ENCODE peak calls at places on chromosomes 11 and 22, in four cellular contexts. H, K, S and N are unnamed samples.
A peak's percentile ranks its signal among the peaks of the same experiment; 100 is the strongest.

GRCh38 chr11:64831411-64831891 is 13.0 kb downstream of the CDC42BPG start:
- DNase-seq in S (no peak), H (no peak), K (no peak), N (peak; percentile 82)

GRCh38 chr11:70290341-70291065 is 20.0 kb downstream of the PPFIA1 start:
- DNase-seq in K (no peak), H (peak; percentile 57), S (no peak), N (no peak)

GRCh38 chr11:19814421-19814820 is 101.8 kb downstream of the NAV2 start:
- DNase-seq in H (no peak), S (no peak), K (no peak), N (no peak)

GRCh38 chr11:4643084-4643483 is 698 bp upstream of the OR51E1 start:
- DNase-seq in S (no peak), K (no peak), H (no peak), N (no peak)

GRCh38 chr11:62858201-62858600 is 18.8 kb upstream of the WDR74 start:
- DNase-seq in S (no peak), K (no peak), H (no peak), N (no peak)

GRCh38 chr22:50309601-50309991 is 2.1 kb upstream of the PLXNB2 start:
- DNase-seq in S (no peak), K (no peak), H (no peak), N (peak; percentile 46)

GRCh38 chr22:26502688-26503561 is 9.3 kb downstream of the TFIP11 start:
- DNase-seq in K (no peak), S (no peak), H (peak; percentile 36), N (no peak)

GRCh38 chr11:103714246-103714645 is 322.2 kb upstream of the DDI1 start:
- DNase-seq in H (peak; percentile 8), K (no peak), S (no peak), N (no peak)

GRCh38 chr22:37525073-37525745 is 6.0 kb upstream of the CARD10 start:
- DNase-seq in S (no peak), K (no peak), H (peak; percentile 90), N (no peak)

GRCh38 chr11:6124245-6124644 is 16.8 kb downstream of the OR56B4 start:
- DNase-seq in S (no peak), H (no peak), K (no peak), N (no peak)

GRCh38 chr22:42270178-42270511 is 308 bp downstream of the TCF20 start:
- DNase-seq in S (peak; percentile 18), K (no peak), H (no peak), N (peak; percentile 36)

GRCh38 chr11:119130662-119131061 is 9.3 kb downstream of the HINFP start:
- DNase-seq in H (no peak), S (no peak), K (no peak), N (no peak)

GRCh38 chr11:119134389-119134978 is 13.1 kb downstream of the HINFP start:
- DNase-seq in K (no peak), H (no peak), S (no peak), N (no peak)
- TF ChIP-seq CTCF in K (no peak), H (peak; percentile 73), S (peak; percentile 63), N (no peak)

DNA sequence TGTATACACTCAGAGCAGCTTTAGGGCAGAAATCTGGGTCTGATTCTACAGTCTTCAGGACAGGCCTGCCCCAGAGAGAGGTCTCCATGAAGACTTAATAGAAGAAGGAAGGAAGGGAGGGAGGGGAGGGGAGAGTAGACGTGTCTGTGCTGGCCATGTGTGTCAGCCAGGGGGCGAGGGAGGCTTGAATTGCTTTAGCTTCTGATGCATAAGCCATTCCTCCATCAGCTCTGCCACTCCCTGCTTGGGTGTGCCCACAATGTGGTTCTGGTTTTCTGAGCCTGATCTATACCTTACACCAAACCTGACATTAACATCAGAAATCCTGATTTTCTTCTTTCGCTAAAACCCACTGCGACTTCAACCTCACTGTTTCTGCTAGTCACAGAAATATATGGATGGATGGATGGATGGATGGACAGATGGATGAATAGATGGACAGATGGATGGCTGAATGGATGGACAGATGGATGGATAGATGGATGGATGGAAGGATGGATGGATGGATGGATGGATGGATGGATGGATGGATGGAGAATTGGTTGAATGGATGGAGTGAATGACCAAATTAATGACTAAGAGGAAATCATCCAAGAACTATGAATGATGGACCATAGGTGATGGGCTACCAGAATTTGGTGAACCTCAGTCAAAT is 56.5 kb upstream of the PRDM11 start:
- DNase-seq in S (no peak), K (no peak), H (peak; percentile 73), N (no peak)
- TF ChIP-seq CTCF in S (no peak), K (no peak), H (peak; percentile 36), N (no peak)

GRCh38 chr11:8566613-8567210 is 27.3 kb downstream of the STK33 start:
- DNase-seq in H (peak; percentile 78), S (no peak), K (no peak), N (no peak)
- TF ChIP-seq CTCF in H (peak; percentile 30), S (peak; percentile 58), K (no peak), N (peak; percentile 50)

GRCh38 chr11:115613986-115614625 is 109.9 kb upstream of the CADM1 start:
- DNase-seq in K (no peak), S (no peak), H (peak; percentile 85), N (no peak)
- TF ChIP-seq CTCF in K (no peak), S (no peak), H (peak; percentile 24), N (no peak)

GRCh38 chr22:24271406-24271760 is 752 bp downstream of the SPECC1L start:
- DNase-seq in H (peak; percentile 35), K (no peak), S (no peak), N (no peak)

GRCh38 chr22:24265734-24266133 is 4.9 kb upstream of the SPECC1L start:
- DNase-seq in S (no peak), K (no peak), H (no peak), N (no peak)

DNA sequence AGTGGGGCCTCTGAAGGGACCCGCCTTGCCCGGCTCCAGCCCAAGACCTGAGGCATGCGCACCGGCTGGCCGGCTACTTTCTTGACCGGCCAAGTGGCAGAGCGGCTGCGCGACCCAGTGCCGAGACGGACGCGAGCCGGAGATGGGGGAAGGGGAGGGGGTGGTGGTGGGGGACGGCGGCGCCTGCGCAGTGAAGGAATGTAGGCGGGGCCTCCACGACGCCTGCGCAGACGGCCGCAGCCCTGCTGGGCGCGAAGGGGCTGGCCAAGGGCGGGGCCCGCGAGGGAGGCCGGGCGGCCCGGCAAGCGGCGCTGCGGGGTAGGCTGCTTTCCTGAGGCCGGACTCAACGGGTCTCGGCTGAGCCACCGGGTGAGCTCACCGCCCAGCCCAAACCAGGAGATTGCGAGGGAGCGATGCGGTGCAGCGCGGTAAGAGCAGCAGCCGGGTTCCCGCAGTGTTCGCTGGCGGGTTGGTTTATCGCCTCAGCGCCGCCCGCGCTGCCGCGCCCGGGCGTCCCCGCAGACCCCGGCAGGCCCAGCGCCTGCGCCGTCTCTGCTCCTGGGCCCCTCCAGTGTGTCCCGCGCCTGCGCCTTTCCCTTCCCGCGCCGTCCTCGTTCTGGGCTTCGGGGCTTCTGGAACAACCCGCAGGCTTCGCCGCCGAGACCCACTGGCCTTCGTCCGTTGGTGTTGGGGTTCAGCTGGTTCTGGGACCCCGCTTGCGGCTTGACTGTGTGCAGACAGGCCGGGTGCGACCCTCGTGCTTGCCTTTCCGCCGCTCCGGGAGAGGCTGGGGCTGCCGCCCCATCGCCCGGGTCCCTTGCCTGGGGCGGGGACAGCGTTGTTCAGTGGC is at the start of gene SPECC1L:
- DNase-seq in H (peak; percentile 77), S (peak; percentile 91), K (peak; percentile 96), N (peak; percentile 93)
- TF ChIP-seq CTCF in H (no peak), S (no peak), K (no peak), N (no peak)

GRCh38 chr11:46119352-46120216 is 1.7 kb downstream of the PHF21A start:
- DNase-seq in K (peak; percentile 52), H (peak; percentile 55), S (peak; percentile 38), N (peak; percentile 56)

GRCh38 chr11:46119053-46119351 is 2.3 kb downstream of the PHF21A start:
- DNase-seq in S (no peak), K (no peak), H (no peak), N (no peak)

GRCh38 chr11:46120361-46120710 is 918 bp downstream of the PHF21A start:
- DNase-seq in K (peak; percentile 28), H (no peak), S (peak; percentile 27), N (peak; percentile 87)

GRCh38 chr11:46116007-46116711 is 5.1 kb downstream of the PHF21A start:
- DNase-seq in H (no peak), S (no peak), K (no peak), N (no peak)

DNA sequence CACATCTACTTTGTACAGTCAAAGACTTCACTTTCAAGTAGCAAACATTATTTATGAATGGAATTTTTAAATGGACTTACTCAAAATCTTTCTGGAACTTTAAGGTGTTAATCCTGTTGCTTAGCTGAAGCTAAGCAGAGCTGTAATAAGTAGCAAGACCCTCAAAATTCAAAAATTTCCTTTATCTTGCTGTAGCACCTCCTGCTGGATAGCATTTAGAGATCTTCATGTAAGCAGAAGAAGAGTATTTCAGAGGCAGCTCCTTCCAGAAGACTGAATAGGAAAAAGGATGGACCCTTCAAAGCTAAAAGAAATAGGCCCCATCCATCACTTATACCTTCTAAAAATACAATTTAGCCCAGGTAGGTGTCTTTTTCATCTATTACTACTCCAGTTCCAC is 3.4 kb downstream of the PHF21A start:
- DNase-seq in S (no peak), K (no peak), H (no peak), N (no peak)
- TF ChIP-seq CTCF in S (no peak), K (no peak), H (peak; percentile 10), N (no peak)

DNA sequence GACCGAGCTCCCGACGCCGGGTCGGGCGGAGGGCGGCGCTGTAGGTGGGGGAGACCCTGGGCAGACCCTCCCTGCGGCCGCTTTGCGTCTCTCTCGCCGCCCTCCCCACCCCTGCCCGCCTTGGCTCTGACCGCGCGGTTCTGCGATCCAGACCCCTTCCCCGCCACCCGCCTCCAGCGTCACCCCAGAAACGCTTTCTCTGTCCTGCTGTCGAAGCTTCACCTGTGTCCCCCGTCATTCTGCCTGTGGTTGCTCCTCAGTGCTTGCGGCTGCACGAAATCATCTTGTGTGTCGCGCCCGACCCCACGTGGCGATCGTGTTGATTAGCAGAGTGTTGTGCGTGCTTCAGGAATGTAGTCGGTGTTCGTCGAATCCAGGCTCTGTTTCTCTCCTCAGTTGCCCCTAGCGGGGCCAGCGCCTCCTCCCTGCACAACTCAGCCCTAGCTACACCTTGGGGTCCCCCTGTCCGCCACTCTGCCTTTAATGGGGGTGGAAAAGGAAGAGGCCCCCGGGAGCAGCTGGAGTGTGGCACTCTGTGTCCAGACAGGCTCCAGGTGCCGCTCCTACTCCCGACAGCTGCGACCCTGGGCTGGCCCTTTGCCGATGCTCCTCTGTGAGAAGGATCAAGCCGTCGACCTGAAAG is 851 bp downstream of the PTDSS2 start:
- DNase-seq in K (peak; percentile 49), S (peak; percentile 56), H (peak; percentile 56), N (peak; percentile 87)
- TF ChIP-seq CTCF in K (no peak), S (no peak), H (peak; percentile 54), N (no peak)

DNA sequence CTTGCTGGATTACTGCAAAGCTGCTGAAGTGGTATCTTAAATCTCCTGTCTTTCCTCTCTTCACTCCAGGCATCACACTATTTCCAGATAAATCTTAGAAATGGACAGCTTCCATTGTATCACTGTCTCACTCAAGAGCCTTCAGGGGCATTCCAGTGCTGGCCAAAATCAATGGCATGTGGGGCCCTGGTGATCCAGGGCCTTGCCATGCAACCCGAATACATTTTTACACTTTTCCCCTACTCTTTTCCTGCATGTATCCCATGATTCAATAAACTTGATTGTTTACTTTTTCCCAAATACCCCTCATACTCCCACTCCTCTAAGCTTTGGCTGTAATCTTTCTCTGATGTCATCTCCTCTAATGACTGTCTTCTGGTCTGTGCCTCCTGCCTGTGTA is 39.4 kb upstream of the DEUP1 start:
- DNase-seq in K (no peak), H (no peak), S (no peak), N (no peak)
- TF ChIP-seq CTCF in K (no peak), H (no peak), S (no peak), N (no peak)